ENCODE peak calls at places on chromosomes 1 and 21, in ten cellular contexts. I is SK-N-SH, V is spleen, J is stomach, Y is endothelial cell of umbilical vein, U is suprapubic skin, F is GM23338, H is esophagus muscularis mucosa, Z is vagina, A is K562. C is an unnamed sample.

GRCh38 chr1:93556291-93556690 is 108.4 kb downstream of the FNBP1L start:
- DNase-seq in I (no peak), V (no peak), J (no peak), Y (no peak), U (no peak), F (no peak), H (no peak), Z (no peak), A (no peak), C (no peak)

GRCh38 chr1:67544921-67545320 is 114.7 kb upstream of the SERBP1 start:
- DNase-seq in I (no peak), V (no peak), J (no peak), Y (no peak), U (no peak), F (no peak), H (no peak), Z (no peak), A (no peak), C (no peak)

GRCh38 chr21:34639882-34640788 is 25.2 kb upstream of the RCAN1 start:
- DNase-seq in I (no peak), V (no peak), J (no peak), Y (no peak), U (no peak), F (no peak), H (no peak), Z (no peak), A (peak; percentile 62), C (no peak)

GRCh38 chr1:33300673-33301072 is 20.2 kb downstream of the A3GALT2 start:
- DNase-seq in I (no peak), V (peak; percentile 39), J (peak; percentile 73), Y (no peak), U (peak; percentile 71), F (no peak), H (no peak), Z (no peak), A (no peak), C (no peak)

GRCh38 chr1:45803299-45803780 is at the start of gene MAST2:
- DNase-seq in I (peak; percentile 99), V (peak; percentile 98), J (peak; percentile 92), Y (peak; percentile 88), U (peak; percentile 88), F (peak; percentile 94), H (peak; percentile 93), Z (no peak), A (peak; percentile 97), C (no peak)

GRCh38 chr1:204408074-204408507 is 3.5 kb downstream of the PPP1R15B start:
- DNase-seq in I (peak; percentile 33), V (no peak), J (peak; percentile 84), Y (peak; percentile 67), U (peak; percentile 85), F (peak; percentile 14), H (peak; percentile 92), Z (no peak), A (peak; percentile 54), C (no peak)

GRCh38 chr1:31387612-31388011 is 14.7 kb upstream of the FABP3 start:
- DNase-seq in I (no peak), V (no peak), J (no peak), Y (no peak), U (no peak), F (no peak), H (no peak), Z (no peak), A (no peak), C (no peak)

GRCh38 chr1:154440031-154440430 is 34.9 kb downstream of the IL6R start:
- DNase-seq in I (no peak), V (no peak), J (no peak), Y (no peak), U (no peak), F (no peak), H (no peak), Z (no peak), A (no peak), C (no peak)

GRCh38 chr1:35563166-35563565 is 5.6 kb downstream of the NCDN start:
- DNase-seq in I (no peak), V (peak; percentile 59), J (no peak), Y (no peak), U (peak; percentile 46), F (no peak), H (no peak), Z (no peak), A (no peak), C (no peak)

GRCh38 chr1:234538930-234539649 is 60.1 kb upstream of the TARBP1 start:
- DNase-seq in I (no peak), V (peak; percentile 52), J (no peak), Y (no peak), U (peak; percentile 72), F (no peak), H (no peak), Z (no peak), A (no peak), C (no peak)

GRCh38 chr1:109874445-109874844 is 36.2 kb upstream of the CSF1 start:
- DNase-seq in I (no peak), V (no peak), J (no peak), Y (peak; percentile 36), U (no peak), F (no peak), H (no peak), Z (no peak), A (no peak), C (no peak)

GRCh38 chr1:15196069-15196468 is 42.5 kb downstream of the TMEM51 start:
- DNase-seq in I (no peak), V (no peak), J (no peak), Y (no peak), U (no peak), F (no peak), H (no peak), Z (no peak), A (no peak), C (no peak)

GRCh38 chr1:246355421-246356230 is 151.5 kb downstream of the SMYD3 start:
- DNase-seq in I (no peak), V (no peak), J (no peak), Y (peak; percentile 44), U (no peak), F (peak; percentile 46), H (no peak), Z (no peak), A (no peak), C (no peak)

GRCh38 chr1:151159373-151159772 is 2.9 kb downstream of the TNFAIP8L2 start:
- DNase-seq in I (no peak), V (peak; percentile 22), J (no peak), Y (no peak), U (no peak), F (no peak), H (no peak), Z (no peak), A (no peak), C (no peak)

GRCh38 chr1:151158751-151159251 is 2.4 kb downstream of the TNFAIP8L2 start:
- DNase-seq in I (no peak), V (peak; percentile 78), J (no peak), Y (no peak), U (no peak), F (peak; percentile 40), H (no peak), Z (no peak), A (no peak), C (no peak)

GRCh38 chr1:151158311-151158710 is 1.9 kb downstream of the TNFAIP8L2 start:
- DNase-seq in I (no peak), V (peak; percentile 77), J (no peak), Y (no peak), U (no peak), F (no peak), H (no peak), Z (no peak), A (no peak), C (no peak)

GRCh38 chr1:151157067-151157531 is 650 bp downstream of the TNFAIP8L2 start:
- DNase-seq in I (no peak), V (peak; percentile 90), J (no peak), Y (no peak), U (no peak), F (no peak), H (no peak), Z (no peak), A (no peak), C (no peak)

GRCh38 chr1:151156515-151156819 is at the start of gene TNFAIP8L2:
- DNase-seq in I (no peak), V (peak; percentile 95), J (peak; percentile 54), Y (no peak), U (no peak), F (peak; percentile 44), H (no peak), Z (no peak), A (no peak), C (no peak)
- H3K4me3 ChIP-seq in I (no peak within 1 kb of the TSS), V (peak within 1 kb of the TSS; percentile 91), J (peak within 1 kb of the TSS; percentile 40), Y (no peak within 1 kb of the TSS), U (peak within 1 kb of the TSS; percentile 38), F (no peak within 1 kb of the TSS), H (peak within 1 kb of the TSS; percentile 28), Z (peak within 1 kb of the TSS; percentile 12), A (no peak within 1 kb of the TSS), C (no peak within 1 kb of the TSS)

DNA sequence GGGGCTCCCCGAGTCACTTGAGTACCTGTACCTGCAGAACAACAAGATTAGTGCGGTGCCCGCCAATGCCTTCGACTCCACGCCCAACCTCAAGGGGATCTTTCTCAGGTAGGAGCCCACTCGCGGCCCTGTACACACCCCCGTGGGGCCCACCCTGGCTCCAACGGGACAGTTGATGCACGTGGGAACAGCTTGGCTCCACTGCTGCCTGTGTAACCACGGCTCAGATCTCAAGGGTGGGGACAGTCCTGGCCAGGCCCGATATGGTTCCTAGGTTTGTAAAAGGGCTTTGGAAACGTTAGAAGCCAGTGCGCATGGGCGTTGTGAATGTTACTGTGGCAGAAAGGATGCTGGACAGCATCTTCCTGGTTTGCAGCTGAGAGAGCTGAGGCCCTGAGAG is 18.8 kb downstream of the PODN start:
- DNase-seq in I (no peak), V (peak; percentile 74), J (no peak), Y (no peak), U (no peak), F (no peak), H (no peak), Z (no peak), A (no peak), C (no peak)
- TF ChIP-seq POLR2AphosphoS5 in I (no peak), V (no peak), J (no peak), Y (no peak), U (no peak), F (no peak), H (no peak), Z (no peak), A (no peak), C (no peak)

GRCh38 chr1:205456383-205456867 is 580 bp upstream of the BLACAT1 start:
- DNase-seq in I (peak; percentile 59), V (peak; percentile 70), J (no peak), Y (no peak), U (no peak), F (peak; percentile 75), H (no peak), Z (no peak), A (no peak), C (no peak)
- H3K4me3 ChIP-seq in I (no peak overlapping the region), V (peak overlapping the region; percentile 62), J (peak overlapping the region; percentile 34), Y (no peak overlapping the region), U (peak overlapping the region; percentile 36), F (peak overlapping the region; percentile 85), H (peak overlapping the region; percentile 38), Z (no peak overlapping the region), A (no peak overlapping the region), C (peak overlapping the region; percentile 32)

GRCh38 chr1:29145739-29146437 is 22.2 kb upstream of the TMEM200B start:
- DNase-seq in I (no peak), V (no peak), J (peak; percentile 20), Y (no peak), U (no peak), F (no peak), H (no peak), Z (no peak), A (no peak), C (no peak)

DNA sequence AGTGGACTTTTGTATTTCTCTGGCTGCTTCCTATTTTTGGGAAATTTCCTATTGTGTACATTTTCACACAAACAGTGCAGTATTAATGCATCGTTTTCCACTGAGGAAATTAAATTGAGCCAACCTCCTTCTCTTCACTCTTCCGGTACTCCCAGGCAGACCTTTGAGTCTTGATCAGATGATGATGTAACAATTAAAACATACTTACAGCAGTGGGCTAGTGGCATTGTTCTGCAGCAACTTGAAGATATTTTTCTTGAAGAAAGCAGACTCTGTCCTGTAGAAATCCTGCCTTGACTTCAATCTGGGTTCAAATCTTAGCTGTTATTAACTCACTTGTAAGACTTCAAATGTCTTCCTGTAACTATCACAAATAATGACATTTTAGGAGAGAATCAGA is 19.0 kb upstream of the TMEM200B start:
- DNase-seq in I (no peak), V (no peak), J (no peak), Y (no peak), U (no peak), F (no peak), H (no peak), Z (no peak), A (no peak), C (no peak)
- TF ChIP-seq POLR2AphosphoS5 in I (no peak), V (no peak), J (no peak), Y (no peak), U (no peak), F (no peak), H (no peak), Z (no peak), A (no peak), C (no peak)